ENCODE peak calls at places on chromosomes 7 and 10, in five cellular contexts. W is stomach, E is K562, L is upper lobe of left lung, J is transverse colon. Z is an unnamed sample.

GRCh38 chr7:87380905-87381304 is 35.4 kb downstream of the CROT start:
- DNase-seq in W (no peak), E (peak), L (no peak), J (no peak), Z (no peak)

GRCh38 chr10:127193125-127193524 is 3.3 kb downstream of the INSYN2A start:
- DNase-seq in W (no peak), E (no peak), L (no peak), J (no peak), Z (no peak)

GRCh38 chr10:80202934-80203834 is 2.2 kb downstream of the ANXA11 start:
- DNase-seq in W (peak), E (peak), L (no peak), J (peak), Z (no peak)

GRCh38 chr10:132294561-132295320 is 13.0 kb downstream of the STK32C start:
- DNase-seq in W (no peak), E (peak), L (no peak), J (no peak), Z (no peak)

GRCh38 chr10:113053881-113054280 is 103.8 kb downstream of the TCF7L2 start:
- DNase-seq in W (no peak), E (no peak), L (no peak), J (no peak), Z (no peak)

GRCh38 chr10:116740971-116741370 is 1.4 kb downstream of the HSPA12A start:
- DNase-seq in W (no peak), E (no peak), L (peak), J (no peak), Z (no peak)

GRCh38 chr7:132739271-132739955 is 163.1 kb upstream of the PLXNA4 start:
- DNase-seq in W (no peak), E (no peak), L (no peak), J (no peak), Z (no peak)

GRCh38 chr7:156401617-156402016 is 239.0 kb upstream of the RNF32 start:
- DNase-seq in W (no peak), E (peak), L (no peak), J (no peak), Z (no peak)

GRCh38 chr7:51428226-51428887 is 111.7 kb upstream of the COBL start:
- DNase-seq in W (no peak), E (peak), L (no peak), J (peak), Z (no peak)

GRCh38 chr7:139697031-139697430 is 80.8 kb downstream of the HIPK2 start:
- DNase-seq in W (peak), E (no peak), L (no peak), J (no peak), Z (no peak)

GRCh38 chr10:119680668-119681070 is 29.5 kb downstream of the BAG3 start:
- DNase-seq in W (no peak), E (no peak), L (no peak), J (no peak), Z (no peak)

GRCh38 chr10:22345301-22346086 is at the start of gene SPAG6:
- DNase-seq in W (peak), E (no peak), L (peak), J (peak), Z (no peak)
- TF ChIP-seq POLR2AphosphoS5 in W (no peak), E (no peak), L (peak), J (no peak), Z (no peak)

DNA sequence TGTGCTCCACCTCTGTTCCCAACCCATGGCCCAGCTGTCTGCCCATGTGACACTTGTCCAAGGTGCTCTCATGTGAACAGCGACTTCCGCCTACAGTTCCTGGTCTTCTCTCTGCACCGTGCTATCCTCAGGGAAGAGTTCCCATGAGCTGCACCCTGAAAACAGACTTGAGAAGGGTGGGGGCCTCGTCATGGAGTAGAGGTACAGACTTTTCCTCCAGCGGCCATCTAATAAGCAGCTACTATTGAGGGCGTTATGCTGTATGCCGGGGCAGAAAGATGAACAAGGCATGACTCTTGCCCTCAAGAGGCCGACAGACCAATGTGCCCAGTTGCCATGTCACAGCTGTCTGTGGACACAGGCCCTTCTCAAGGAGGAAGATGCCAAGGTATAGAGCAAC is 25.4 kb upstream of the LYZL1 start:
- DNase-seq in W (no peak), E (no peak), L (no peak), J (no peak), Z (no peak)
- TF ChIP-seq POLR2A in W (no peak), E (no peak), L (no peak), J (no peak), Z (no peak)

DNA sequence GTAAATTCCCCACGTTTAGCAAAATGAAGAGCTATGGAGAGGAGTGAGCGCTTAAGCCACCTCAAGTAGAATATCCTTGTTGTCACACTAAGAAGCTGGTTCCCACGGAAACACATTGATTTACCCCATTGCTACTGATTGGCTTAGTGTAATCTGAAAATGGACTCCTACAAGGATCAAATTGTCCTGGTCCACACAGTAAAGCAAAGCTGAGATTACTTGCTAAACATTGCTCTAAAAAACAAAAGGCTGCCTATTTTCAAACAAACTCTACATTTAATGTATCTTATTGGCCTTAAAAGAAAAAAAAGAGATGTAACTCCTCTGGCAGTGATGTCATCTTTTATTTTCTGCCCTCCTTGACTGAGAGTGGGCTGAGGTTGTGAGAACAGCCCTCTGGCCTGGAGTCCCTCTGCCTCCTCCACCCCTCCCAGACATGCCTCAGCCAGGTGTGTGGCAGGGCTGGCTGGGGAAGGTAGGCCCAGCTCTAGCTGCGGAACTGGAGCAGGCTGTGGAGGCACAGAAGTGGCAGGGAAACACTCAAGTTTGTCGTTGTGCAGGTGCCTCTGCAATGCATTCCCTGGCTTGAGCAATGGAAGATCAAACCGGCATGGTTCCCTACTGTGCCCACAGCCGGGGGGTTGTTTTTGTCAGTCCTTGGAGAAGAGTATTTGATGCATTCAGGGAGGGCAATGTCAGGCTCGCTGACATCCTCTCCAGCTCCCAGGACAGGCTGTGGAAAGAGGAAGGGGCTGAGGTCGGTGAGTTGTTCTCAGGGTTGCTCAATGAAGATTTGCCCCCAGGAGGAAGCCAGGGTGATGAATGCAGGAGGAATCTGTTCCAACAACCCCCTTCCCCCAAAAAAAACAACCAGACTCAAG is 9.1 kb downstream of the KLF6 start:
- DNase-seq in W (no peak), E (no peak), L (no peak), J (peak), Z (no peak)
- TF ChIP-seq POLR2AphosphoS5 in W (peak), E (peak), L (peak), J (peak), Z (no peak)

GRCh38 chr7:98280791-98281756 is at the start of gene BRI3:
- DNase-seq in W (peak), E (peak), L (peak), J (peak), Z (no peak)
- TF ChIP-seq POLR2A in W (peak), E (peak), L (peak), J (peak), Z (no peak)

DNA sequence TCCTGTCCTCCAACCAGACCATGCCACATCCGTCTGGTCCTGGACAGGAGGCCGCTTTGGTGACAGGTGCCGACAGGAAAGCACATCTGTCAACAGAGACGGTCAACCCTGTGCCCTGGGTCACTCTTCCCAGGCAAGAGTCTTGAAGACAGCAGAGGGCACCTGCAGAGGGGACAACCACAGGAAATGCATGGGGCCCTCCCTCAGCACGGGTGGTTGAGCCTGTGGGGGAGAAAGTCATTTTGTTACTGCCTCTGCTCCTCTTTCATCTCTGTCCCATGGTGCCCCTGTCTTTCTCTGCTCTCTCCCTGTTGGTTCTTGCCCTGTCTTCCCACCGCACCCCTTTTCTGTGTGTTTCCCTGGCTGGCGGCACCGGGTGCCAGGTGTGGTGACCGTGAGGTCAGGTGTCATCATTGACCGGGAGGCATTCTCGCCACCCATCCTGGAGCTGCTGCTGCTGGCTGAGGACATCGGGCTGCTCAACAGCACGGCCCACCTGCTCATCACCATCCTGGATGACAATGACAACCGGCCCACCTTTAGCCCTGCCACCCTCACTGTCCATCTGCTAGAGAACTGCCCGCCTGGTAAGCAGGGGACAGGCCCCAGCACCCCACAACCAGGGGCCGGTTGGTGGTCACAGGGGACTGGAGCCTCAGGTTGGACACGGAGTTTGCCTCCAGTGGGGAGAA is 17.6 kb upstream of the VSIR start:
- DNase-seq in W (no peak), E (no peak), L (no peak), J (no peak), Z (no peak)
- TF ChIP-seq POLR2AphosphoS5 in W (no peak), E (no peak), L (no peak), J (no peak), Z (no peak)